ENCODE peak calls at places on chromosomes 16 and 17, in nine cellular contexts. One of them, this sample, is unnamed. For H3K36me3, the result is how much of the 10 kb centered on the place peaks cover.

GRCh38 chr17:58352843-58353719 is 1.1 kb upstream of the SUPT4H1 start:
- DNase-seq in mammary epithelial cell: no peak
- DNase-seq in cardiac muscle cell: peak
- DNase-seq in K562: peak
- DNase-seq in ascending aorta: no peak
- DNase-seq in A673: peak
- DNase-seq in IMR-90: peak
- DNase-seq in OCI-LY7: peak
- DNase-seq in pancreas: no peak
- DNase-seq in this sample: peak

GRCh38 chr16:70652322-70652721 is 6.0 kb downstream of the IL34 start:
- DNase-seq in A673: no peak
- DNase-seq in IMR-90: no peak
- DNase-seq in cardiac muscle cell: no peak
- DNase-seq in OCI-LY7: no peak
- DNase-seq in K562: no peak
- DNase-seq in pancreas: no peak
- DNase-seq in mammary epithelial cell: no peak
- DNase-seq in ascending aorta: peak
- DNase-seq in this sample: no peak

GRCh38 chr16:88288303-88288702 is 94.5 kb upstream of the ZNF469 start:
- DNase-seq in pancreas: no peak
- DNase-seq in mammary epithelial cell: no peak
- DNase-seq in cardiac muscle cell: no peak
- DNase-seq in IMR-90: no peak
- DNase-seq in ascending aorta: no peak
- DNase-seq in K562: no peak
- DNase-seq in OCI-LY7: no peak
- DNase-seq in A673: no peak
- DNase-seq in this sample: no peak

GRCh38 chr16:70390774-70391173 is 44.1 kb downstream of the DDX19A start:
- DNase-seq in K562: no peak
- DNase-seq in ascending aorta: no peak
- DNase-seq in pancreas: no peak
- DNase-seq in OCI-LY7: no peak
- DNase-seq in A673: no peak
- DNase-seq in cardiac muscle cell: no peak
- DNase-seq in mammary epithelial cell: peak
- DNase-seq in IMR-90: no peak
- DNase-seq in this sample: no peak

GRCh38 chr17:42347198-42347597 is 41.0 kb downstream of the STAT3 start:
- DNase-seq in A673: no peak
- DNase-seq in ascending aorta: peak
- DNase-seq in mammary epithelial cell: peak
- DNase-seq in pancreas: peak
- DNase-seq in K562: no peak
- DNase-seq in OCI-LY7: no peak
- DNase-seq in cardiac muscle cell: no peak
- DNase-seq in IMR-90: peak
- DNase-seq in this sample: no peak

GRCh38 chr17:78341559-78342437 is 18.1 kb downstream of the SOCS3 start:
- DNase-seq in ascending aorta: peak
- DNase-seq in OCI-LY7: no peak
- DNase-seq in IMR-90: peak
- DNase-seq in A673: no peak
- DNase-seq in cardiac muscle cell: peak
- DNase-seq in pancreas: peak
- DNase-seq in K562: peak
- DNase-seq in mammary epithelial cell: peak
- DNase-seq in this sample: peak

GRCh38 chr16:2511128-2511785 is 2.5 kb upstream of the ATP6V0C start:
- DNase-seq in IMR-90: peak
- DNase-seq in OCI-LY7: no peak
- DNase-seq in cardiac muscle cell: no peak
- DNase-seq in pancreas: no peak
- DNase-seq in K562: peak
- DNase-seq in mammary epithelial cell: no peak
- DNase-seq in A673: no peak
- DNase-seq in ascending aorta: peak
- DNase-seq in this sample: no peak

GRCh38 chr16:11699234-11699894 is 31.1 kb downstream of the SNN start:
- DNase-seq in OCI-LY7: no peak
- DNase-seq in pancreas: no peak
- DNase-seq in mammary epithelial cell: no peak
- DNase-seq in A673: no peak
- DNase-seq in ascending aorta: no peak
- DNase-seq in cardiac muscle cell: no peak
- DNase-seq in IMR-90: no peak
- DNase-seq in K562: no peak
- DNase-seq in this sample: no peak

GRCh38 chr17:49959183-49959935 is 9.6 kb upstream of the DLX4 start:
- DNase-seq in mammary epithelial cell: no peak
- DNase-seq in cardiac muscle cell: no peak
- DNase-seq in K562: no peak
- DNase-seq in IMR-90: peak
- DNase-seq in A673: no peak
- DNase-seq in ascending aorta: no peak
- DNase-seq in pancreas: no peak
- DNase-seq in OCI-LY7: no peak
- DNase-seq in this sample: peak

GRCh38 chr17:16969931-16970906 is 1.7 kb downstream of the TNFRSF13B start:
- DNase-seq in A673: no peak
- DNase-seq in OCI-LY7: peak
- DNase-seq in mammary epithelial cell: no peak
- DNase-seq in K562: no peak
- DNase-seq in pancreas: no peak
- DNase-seq in IMR-90: no peak
- DNase-seq in cardiac muscle cell: no peak
- DNase-seq in ascending aorta: no peak
- DNase-seq in this sample: peak

GRCh38 chr17:19492140-19492539 is 41.5 kb upstream of the SLC47A1 start:
- DNase-seq in A673: no peak
- DNase-seq in IMR-90: no peak
- DNase-seq in K562: no peak
- DNase-seq in mammary epithelial cell: no peak
- DNase-seq in cardiac muscle cell: no peak
- DNase-seq in OCI-LY7: no peak
- DNase-seq in pancreas: no peak
- DNase-seq in ascending aorta: no peak
- DNase-seq in this sample: peak

GRCh38 chr16:89918453-89919347 is at the start of gene MC1R:
- DNase-seq in mammary epithelial cell: no peak
- DNase-seq in IMR-90: peak
- DNase-seq in A673: peak
- DNase-seq in ascending aorta: no peak
- DNase-seq in cardiac muscle cell: peak
- DNase-seq in K562: peak
- DNase-seq in pancreas: no peak
- DNase-seq in OCI-LY7: peak
- DNase-seq in this sample: peak

GRCh38 chr16:47065766-47066688 is 77.7 kb downstream of the NETO2 start:
- DNase-seq in ascending aorta: no peak
- DNase-seq in A673: no peak
- DNase-seq in cardiac muscle cell: no peak
- DNase-seq in OCI-LY7: no peak
- DNase-seq in K562: no peak
- DNase-seq in IMR-90: no peak
- DNase-seq in pancreas: no peak
- DNase-seq in mammary epithelial cell: no peak
- DNase-seq in this sample: peak

GRCh38 chr17:67431210-67432015 is 54.3 kb downstream of the PITPNC1 start:
- DNase-seq in pancreas: no peak
- DNase-seq in K562: peak
- DNase-seq in mammary epithelial cell: peak
- DNase-seq in A673: peak
- DNase-seq in cardiac muscle cell: no peak
- DNase-seq in ascending aorta: no peak
- DNase-seq in IMR-90: peak
- DNase-seq in OCI-LY7: no peak
- DNase-seq in this sample: no peak

GRCh38 chr16:55665511-55665910 is 9.7 kb downstream of the SLC6A2 start:
- DNase-seq in ascending aorta: no peak
- DNase-seq in pancreas: no peak
- DNase-seq in cardiac muscle cell: no peak
- DNase-seq in mammary epithelial cell: no peak
- DNase-seq in IMR-90: no peak
- DNase-seq in K562: no peak
- DNase-seq in OCI-LY7: no peak
- DNase-seq in A673: no peak
- DNase-seq in this sample: no peak
- H3K27ac ChIP-seq in ascending aorta: no peak
- H3K27ac ChIP-seq in pancreas: no peak
- H3K27ac ChIP-seq in cardiac muscle cell: no peak
- H3K27ac ChIP-seq in mammary epithelial cell: no peak
- H3K27ac ChIP-seq in IMR-90: no peak
- H3K27ac ChIP-seq in K562: no peak
- H3K27ac ChIP-seq in OCI-LY7: no peak
- H3K27ac ChIP-seq in A673: no peak
- H3K27ac ChIP-seq in this sample: no peak

GRCh38 chr17:9228408-9229159 is 207.3 kb downstream of the NTN1 start:
- DNase-seq in IMR-90: peak
- DNase-seq in K562: no peak
- DNase-seq in A673: no peak
- DNase-seq in mammary epithelial cell: peak
- DNase-seq in cardiac muscle cell: no peak
- DNase-seq in pancreas: no peak
- DNase-seq in OCI-LY7: no peak
- DNase-seq in ascending aorta: no peak
- DNase-seq in this sample: no peak
- TF ChIP-seq CTCF in IMR-90: no peak
- TF ChIP-seq CTCF in K562: no peak
- TF ChIP-seq CTCF in A673: no peak
- TF ChIP-seq CTCF in mammary epithelial cell: no peak
- TF ChIP-seq CTCF in cardiac muscle cell: peak
- TF ChIP-seq CTCF in pancreas: no peak
- TF ChIP-seq CTCF in OCI-LY7: no peak
- TF ChIP-seq CTCF in ascending aorta: no peak
- TF ChIP-seq CTCF in this sample: no peak

DNA sequence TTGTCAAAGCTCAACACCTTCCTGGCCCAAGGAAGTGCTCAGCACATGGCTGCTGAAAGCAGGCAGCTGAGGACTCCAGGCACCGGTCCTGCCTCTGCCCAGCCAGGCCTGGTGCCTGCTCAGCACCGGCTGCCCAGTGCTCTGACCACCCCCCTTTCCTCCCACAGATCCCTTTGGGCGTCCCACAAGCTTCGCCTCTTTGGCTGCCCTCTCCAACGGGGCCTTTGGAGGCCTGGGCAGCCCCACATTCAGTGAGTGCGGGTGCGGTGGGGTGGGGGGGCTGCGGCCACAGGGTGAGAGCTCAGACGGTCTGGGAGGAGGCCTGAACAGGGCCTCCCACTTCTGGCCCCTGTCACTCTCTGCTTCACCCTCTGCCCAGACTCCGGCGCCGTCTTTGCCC is 10.2 kb downstream of the FBRS start:
- DNase-seq in ascending aorta: no peak
- DNase-seq in A673: no peak
- DNase-seq in mammary epithelial cell: no peak
- DNase-seq in OCI-LY7: no peak
- DNase-seq in cardiac muscle cell: no peak
- DNase-seq in pancreas: no peak
- DNase-seq in IMR-90: no peak
- DNase-seq in K562: no peak
- DNase-seq in this sample: no peak
- H3K36me3 ChIP-seq in ascending aorta: half or more
- H3K36me3 ChIP-seq in A673: half or more
- H3K36me3 ChIP-seq in mammary epithelial cell: under half
- H3K36me3 ChIP-seq in OCI-LY7: half or more
- H3K36me3 ChIP-seq in cardiac muscle cell: under half
- H3K36me3 ChIP-seq in pancreas: half or more
- H3K36me3 ChIP-seq in IMR-90: half or more
- H3K36me3 ChIP-seq in K562: half or more
- H3K36me3 ChIP-seq in this sample: under half

GRCh38 chr16:15836074-15836473 is 20.8 kb downstream of the MYH11 start:
- DNase-seq in A673: no peak
- DNase-seq in mammary epithelial cell: no peak
- DNase-seq in cardiac muscle cell: no peak
- DNase-seq in K562: no peak
- DNase-seq in OCI-LY7: no peak
- DNase-seq in ascending aorta: no peak
- DNase-seq in pancreas: no peak
- DNase-seq in IMR-90: no peak
- DNase-seq in this sample: no peak
- H3K27ac ChIP-seq in A673: no peak
- H3K27ac ChIP-seq in mammary epithelial cell: no peak
- H3K27ac ChIP-seq in cardiac muscle cell: no peak
- H3K27ac ChIP-seq in K562: no peak
- H3K27ac ChIP-seq in OCI-LY7: no peak
- H3K27ac ChIP-seq in ascending aorta: peak
- H3K27ac ChIP-seq in pancreas: no peak
- H3K27ac ChIP-seq in IMR-90: no peak
- H3K27ac ChIP-seq in this sample: no peak

DNA sequence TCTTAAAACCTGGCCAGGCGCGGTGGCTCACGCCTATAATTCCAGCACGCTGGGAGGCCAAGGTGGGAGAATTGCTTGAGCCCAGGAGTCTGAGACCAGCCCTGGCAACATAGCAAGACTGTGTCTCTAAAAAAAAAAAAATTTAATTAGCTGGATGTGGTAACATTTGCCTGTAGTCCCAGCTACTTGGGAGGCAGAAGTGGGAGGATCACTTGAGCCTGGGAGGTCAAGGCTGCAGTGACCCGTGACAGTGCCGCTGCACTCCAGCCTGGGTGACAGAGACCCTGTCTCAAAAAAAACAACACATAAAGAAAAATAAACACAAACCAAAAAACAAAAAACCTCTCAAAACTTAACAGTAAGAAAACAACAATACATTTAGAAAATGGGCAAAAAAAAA is 106.3 kb downstream of the SMG6 start:
- DNase-seq in IMR-90: no peak
- DNase-seq in mammary epithelial cell: no peak
- DNase-seq in A673: no peak
- DNase-seq in cardiac muscle cell: no peak
- DNase-seq in K562: no peak
- DNase-seq in ascending aorta: no peak
- DNase-seq in OCI-LY7: no peak
- DNase-seq in pancreas: no peak
- DNase-seq in this sample: no peak
- TF ChIP-seq CTCF in IMR-90: no peak
- TF ChIP-seq CTCF in mammary epithelial cell: no peak
- TF ChIP-seq CTCF in A673: no peak
- TF ChIP-seq CTCF in cardiac muscle cell: no peak
- TF ChIP-seq CTCF in K562: no peak
- TF ChIP-seq CTCF in ascending aorta: no peak
- TF ChIP-seq CTCF in OCI-LY7: no peak
- TF ChIP-seq CTCF in pancreas: no peak
- TF ChIP-seq CTCF in this sample: no peak

This sample was measured in endodermal cell.